ENCODE peak calls at places on chromosomes 16 and 17, in four cellular contexts. Y is NCI-H1930; S is activated CD4-positive, CD25-positive, alpha-beta regulatory T cell; N is EL. E is an unnamed sample.

GRCh38 chr17:77371117-77371887 is 230.5 kb downstream of the SEC14L1 start:
- DNase-seq in Y (no peak), S (no peak), N (no peak), E (no peak)

GRCh38 chr16:88967800-88968588 is 9.0 kb downstream of the CBFA2T3 start:
- DNase-seq in Y (no peak), S (no peak), N (no peak), E (no peak)

GRCh38 chr16:12061336-12062055 is 85.0 kb downstream of the SNX29 start:
- DNase-seq in S (no peak), N (peak; percentile 36), Y (no peak), E (no peak)

GRCh38 chr17:41697122-41697962 is 8.7 kb downstream of the EIF1 start:
- DNase-seq in S (no peak), Y (no peak), N (peak; percentile 31), E (no peak)

GRCh38 chr17:81911277-81911961 is at the start of gene PCYT2:
- DNase-seq in N (peak; percentile 82), S (peak; percentile 84), Y (peak; percentile 88), E (peak; percentile 85)

GRCh38 chr17:37160940-37161339 is 212.2 kb downstream of the AATF start:
- DNase-seq in Y (no peak), S (no peak), N (peak; percentile 70), E (no peak)

GRCh38 chr16:25009822-25010221 is 5.3 kb downstream of the ARHGAP17 start:
- DNase-seq in S (no peak), N (no peak), Y (no peak), E (no peak)

GRCh38 chr17:38907930-38908675 is 17.3 kb upstream of the LASP1NB start:
- DNase-seq in N (no peak), S (no peak), Y (no peak), E (no peak)

GRCh38 chr16:2779978-2780898 is 3.2 kb upstream of the ELOB start:
- DNase-seq in N (no peak), Y (no peak), S (no peak), E (no peak)

GRCh38 chr17:8326591-8327583 is 12.8 kb upstream of the ODF4 start:
- DNase-seq in N (peak; percentile 45), S (no peak), Y (no peak), E (no peak)

GRCh38 chr17:59462385-59462784 is 103.0 kb upstream of the DHX40 start:
- DNase-seq in S (no peak), Y (no peak), N (no peak), E (no peak)

GRCh38 chr16:12092347-12092882 is 115.9 kb downstream of the SNX29 start:
- DNase-seq in Y (no peak), N (peak; percentile 78), S (no peak), E (no peak)

GRCh38 chr17:7001562-7001961 is 5.7 kb downstream of the ALOX12 start:
- DNase-seq in Y (no peak), S (no peak), N (no peak), E (no peak)

GRCh38 chr16:85885537-85885936 is 13.4 kb upstream of the IRF8 start:
- DNase-seq in N (no peak), Y (no peak), S (no peak), E (no peak)

GRCh38 chr17:68301438-68301959 is 10.2 kb downstream of the ARSG start:
- DNase-seq in N (no peak), S (no peak), Y (no peak), E (no peak)

GRCh38 chr16:735982-736453 is 4.8 kb downstream of the CIAO3 start:
- DNase-seq in Y (no peak), N (no peak), S (no peak), E (no peak)

GRCh38 chr17:45117848-45118646 is 14.3 kb downstream of the PLCD3 start:
- DNase-seq in Y (no peak), S (no peak), N (no peak), E (no peak)

GRCh38 chr16:74813109-74813641 is 38.6 kb upstream of the FA2H start:
- DNase-seq in Y (peak; percentile 49), N (peak; percentile 66), S (peak; percentile 43), E (peak; percentile 49)

GRCh38 chr17:79988163-79988971 is 47.3 kb downstream of the TBC1D16 start:
- DNase-seq in S (no peak), N (peak; percentile 87), Y (no peak), E (no peak)

GRCh38 chr17:61617261-61617660 is 26.2 kb upstream of the NACA2 start:
- DNase-seq in N (no peak), Y (no peak), S (no peak), E (no peak)

GRCh38 chr16:85385463-85386331 is 227.4 kb upstream of the GSE1 start:
- DNase-seq in N (no peak), Y (no peak), S (no peak), E (no peak)

GRCh38 chr17:57993471-57994365 is 5.7 kb upstream of the VEZF1 start:
- DNase-seq in Y (no peak), N (no peak), S (no peak), E (no peak)

GRCh38 chr17:59785091-59785799 is 77.8 kb downstream of the VMP1 start:
- DNase-seq in N (no peak), S (no peak), Y (no peak), E (no peak)

GRCh38 chr16:83701494-83701893 is 106.3 kb upstream of the HSBP1 start:
- DNase-seq in Y (no peak), N (peak; percentile 53), S (no peak), E (no peak)

GRCh38 chr16:10729649-10730048 is 14.0 kb upstream of the NUBP1 start:
- DNase-seq in S (no peak), Y (no peak), N (peak; percentile 26), E (no peak)

GRCh38 chr17:14337596-14338079 is 36.8 kb downstream of the HS3ST3B1 start:
- DNase-seq in Y (no peak), N (no peak), S (peak; percentile 31), E (peak; percentile 22)

GRCh38 chr17:77834170-77835115 is 124.1 kb upstream of the TNRC6C start:
- DNase-seq in S (no peak), Y (no peak), N (peak; percentile 91), E (peak; percentile 42)

GRCh38 chr16:88721236-88721635 is 14.9 kb downstream of the CTU2 start:
- DNase-seq in Y (no peak), N (no peak), S (no peak), E (no peak)

GRCh38 chr16:35690413-35690812 is 2231.0 kb downstream of the TP53TG3F start:
- DNase-seq in S (no peak), Y (no peak), N (no peak), E (no peak)

GRCh38 chr17:67518881-67519280 is 141.8 kb downstream of the PITPNC1 start:
- DNase-seq in S (no peak), Y (no peak), N (no peak), E (no peak)

GRCh38 chr17:5049314-5049819 is 14.1 kb upstream of the SLC52A1 start:
- DNase-seq in Y (no peak), S (no peak), N (no peak), E (peak; percentile 42)

GRCh38 chr16:77158293-77158692 is 32.7 kb upstream of the MON1B start:
- DNase-seq in N (no peak), Y (no peak), S (no peak), E (no peak)

GRCh38 chr17:18860161-18860972 is 2.4 kb downstream of the PRPSAP2 start:
- DNase-seq in S (no peak), Y (no peak), N (no peak), E (no peak)

GRCh38 chr17:74115586-74115985 is 87.9 kb upstream of the RPL38 start:
- DNase-seq in N (no peak), Y (no peak), S (no peak), E (no peak)

GRCh38 chr17:64413505-64413904 is 22.8 kb upstream of the PECAM1 start:
- DNase-seq in Y (no peak), N (no peak), S (no peak), E (no peak)

GRCh38 chr17:74239169-74239568 is 25.8 kb downstream of the TTYH2 start:
- DNase-seq in N (no peak), S (no peak), Y (no peak), E (no peak)

GRCh38 chr16:57700801-57701551 is 6.4 kb downstream of the DRC7 start:
- DNase-seq in S (no peak), Y (no peak), N (no peak), E (no peak)

GRCh38 chr16:58515871-58516767 is 802 bp downstream of the SETD6 start:
- DNase-seq in N (peak; percentile 21), Y (no peak), S (no peak), E (no peak)

GRCh38 chr17:38916771-38917170 is 8.6 kb upstream of the LASP1NB start:
- DNase-seq in N (no peak), S (no peak), Y (no peak), E (no peak)

GRCh38 chr16:66427036-66427446 is at the start of gene BEAN1:
- DNase-seq in Y (no peak), N (peak; percentile 21), S (no peak), E (no peak)

E was measured in activated T-helper 1 cell treated with anti-CD3 and anti-CD28 coated beads, Interleukin-2, amount 50 U/mL, for 16 hours.